ENCODE peak calls at places on chromosomes 11 and 22, in five cellular contexts. One of them, this sample, is unnamed.
A peak's percentile ranks its signal among the peaks of the same experiment; 100 is the strongest.

GRCh38 chr11:130070829-130071205 is 1.1 kb downstream of the APLP2 start:
- DNase-seq in colonic mucosa: peak; percentile 39
- DNase-seq in right atrium auricular region: no peak
- DNase-seq in CD4-positive, alpha-beta T cell: no peak
- DNase-seq in tibial nerve: no peak
- DNase-seq in this sample: no peak

GRCh38 chr22:27435839-27436581 is 365.5 kb downstream of the MN1 start:
- DNase-seq in right atrium auricular region: peak; percentile 74
- DNase-seq in tibial nerve: no peak
- DNase-seq in CD4-positive, alpha-beta T cell: no peak
- DNase-seq in colonic mucosa: no peak
- DNase-seq in this sample: no peak

GRCh38 chr11:76777325-76777724 is 5.8 kb upstream of the TSKU start:
- DNase-seq in colonic mucosa: no peak
- DNase-seq in CD4-positive, alpha-beta T cell: no peak
- DNase-seq in tibial nerve: no peak
- DNase-seq in right atrium auricular region: no peak
- DNase-seq in this sample: no peak

GRCh38 chr11:45142241-45142885 is 4.1 kb upstream of the PRDM11 start:
- DNase-seq in tibial nerve: no peak
- DNase-seq in CD4-positive, alpha-beta T cell: no peak
- DNase-seq in colonic mucosa: peak; percentile 15
- DNase-seq in right atrium auricular region: no peak
- DNase-seq in this sample: no peak

GRCh38 chr22:37681556-37682049 is 4.5 kb upstream of the NOL12 start:
- DNase-seq in colonic mucosa: peak; percentile 84
- DNase-seq in CD4-positive, alpha-beta T cell: peak; percentile 57
- DNase-seq in tibial nerve: peak; percentile 60
- DNase-seq in right atrium auricular region: peak; percentile 78
- DNase-seq in this sample: no peak

GRCh38 chr11:8055111-8055835 is 25.7 kb upstream of the TUB start:
- DNase-seq in CD4-positive, alpha-beta T cell: no peak
- DNase-seq in tibial nerve: no peak
- DNase-seq in colonic mucosa: no peak
- DNase-seq in right atrium auricular region: peak; percentile 55
- DNase-seq in this sample: no peak

GRCh38 chr11:2369896-2370295 is 7.2 kb upstream of the CD81 start:
- DNase-seq in colonic mucosa: no peak
- DNase-seq in tibial nerve: no peak
- DNase-seq in CD4-positive, alpha-beta T cell: no peak
- DNase-seq in right atrium auricular region: no peak
- DNase-seq in this sample: no peak

GRCh38 chr11:134293119-134294113 is 17.2 kb downstream of the GLB1L3 start:
- DNase-seq in tibial nerve: no peak
- DNase-seq in right atrium auricular region: peak; percentile 30
- DNase-seq in colonic mucosa: no peak
- DNase-seq in CD4-positive, alpha-beta T cell: no peak
- DNase-seq in this sample: no peak

GRCh38 chr22:25658641-25659040 is 83.3 kb upstream of the MYO18B start:
- DNase-seq in colonic mucosa: no peak
- DNase-seq in right atrium auricular region: no peak
- DNase-seq in CD4-positive, alpha-beta T cell: no peak
- DNase-seq in tibial nerve: no peak
- DNase-seq in this sample: no peak

GRCh38 chr22:49959782-49960158 is 802 bp upstream of the PIM3 start:
- DNase-seq in right atrium auricular region: no peak
- DNase-seq in colonic mucosa: peak; percentile 68
- DNase-seq in CD4-positive, alpha-beta T cell: no peak
- DNase-seq in tibial nerve: no peak
- DNase-seq in this sample: no peak

GRCh38 chr11:93857413-93858185 is 7.2 kb upstream of the VSTM5 start:
- DNase-seq in CD4-positive, alpha-beta T cell: no peak
- DNase-seq in colonic mucosa: no peak
- DNase-seq in tibial nerve: peak; percentile 18
- DNase-seq in right atrium auricular region: peak; percentile 54
- DNase-seq in this sample: no peak

GRCh38 chr11:93936416-93936815 is 84.7 kb upstream of the HEPHL1 start:
- DNase-seq in right atrium auricular region: no peak
- DNase-seq in CD4-positive, alpha-beta T cell: no peak
- DNase-seq in tibial nerve: no peak
- DNase-seq in colonic mucosa: no peak
- DNase-seq in this sample: no peak

GRCh38 chr11:118705796-118706545 is 26.5 kb upstream of the TREH start:
- DNase-seq in CD4-positive, alpha-beta T cell: no peak
- DNase-seq in right atrium auricular region: no peak
- DNase-seq in tibial nerve: no peak
- DNase-seq in colonic mucosa: no peak
- DNase-seq in this sample: no peak

GRCh38 chr11:117892651-117893050 is 16.2 kb upstream of the FXYD6 start:
- DNase-seq in tibial nerve: no peak
- DNase-seq in right atrium auricular region: no peak
- DNase-seq in colonic mucosa: no peak
- DNase-seq in CD4-positive, alpha-beta T cell: no peak
- DNase-seq in this sample: no peak

GRCh38 chr11:11430431-11430830 is 77.4 kb upstream of the CSNK2A3 start:
- DNase-seq in colonic mucosa: no peak
- DNase-seq in right atrium auricular region: no peak
- DNase-seq in CD4-positive, alpha-beta T cell: no peak
- DNase-seq in tibial nerve: no peak
- DNase-seq in this sample: no peak

GRCh38 chr22:47902646-47903180 is 1140.3 kb downstream of the TBC1D22A start:
- DNase-seq in tibial nerve: no peak
- DNase-seq in CD4-positive, alpha-beta T cell: no peak
- DNase-seq in right atrium auricular region: peak; percentile 30
- DNase-seq in colonic mucosa: no peak
- DNase-seq in this sample: no peak

GRCh38 chr11:46363455-46363920 is 16.2 kb downstream of the DGKZ start:
- DNase-seq in tibial nerve: no peak
- DNase-seq in colonic mucosa: no peak
- DNase-seq in right atrium auricular region: peak; percentile 74
- DNase-seq in CD4-positive, alpha-beta T cell: no peak
- DNase-seq in this sample: no peak

GRCh38 chr11:117946196-117946841 is 17.1 kb upstream of the TMPRSS13 start:
- DNase-seq in colonic mucosa: no peak
- DNase-seq in tibial nerve: no peak
- DNase-seq in CD4-positive, alpha-beta T cell: no peak
- DNase-seq in right atrium auricular region: peak; percentile 51
- DNase-seq in this sample: no peak

GRCh38 chr11:134531331-134532135 is 119.5 kb upstream of the B3GAT1 start:
- DNase-seq in tibial nerve: no peak
- DNase-seq in colonic mucosa: peak; percentile 12
- DNase-seq in CD4-positive, alpha-beta T cell: no peak
- DNase-seq in right atrium auricular region: peak; percentile 28
- DNase-seq in this sample: peak; percentile 12

GRCh38 chr11:11496879-11497278 is 124.9 kb downstream of the GALNT18 start:
- DNase-seq in tibial nerve: no peak
- DNase-seq in CD4-positive, alpha-beta T cell: no peak
- DNase-seq in colonic mucosa: no peak
- DNase-seq in right atrium auricular region: no peak
- DNase-seq in this sample: no peak

GRCh38 chr11:66068923-66069714 is 953 bp upstream of the PACS1 start:
- DNase-seq in CD4-positive, alpha-beta T cell: no peak
- DNase-seq in right atrium auricular region: peak; percentile 68
- DNase-seq in tibial nerve: peak; percentile 28
- DNase-seq in colonic mucosa: peak; percentile 59
- DNase-seq in this sample: no peak

GRCh38 chr22:36625102-36625501 is 78.5 kb downstream of the CACNG2 start:
- DNase-seq in tibial nerve: no peak
- DNase-seq in CD4-positive, alpha-beta T cell: no peak
- DNase-seq in colonic mucosa: no peak
- DNase-seq in right atrium auricular region: no peak
- DNase-seq in this sample: no peak

GRCh38 chr22:20238567-20239062 is 29.5 kb downstream of the RTN4R start:
- DNase-seq in colonic mucosa: peak; percentile 32
- DNase-seq in right atrium auricular region: no peak
- DNase-seq in CD4-positive, alpha-beta T cell: peak; percentile 31
- DNase-seq in tibial nerve: no peak
- DNase-seq in this sample: no peak

GRCh38 chr11:117688255-117688797 is 108.7 kb downstream of the DSCAML1 start:
- DNase-seq in right atrium auricular region: no peak
- DNase-seq in tibial nerve: no peak
- DNase-seq in colonic mucosa: no peak
- DNase-seq in CD4-positive, alpha-beta T cell: no peak
- DNase-seq in this sample: no peak

GRCh38 chr22:48711031-48711431 is 1116.6 kb downstream of the BRD1 start:
- DNase-seq in colonic mucosa: no peak
- DNase-seq in CD4-positive, alpha-beta T cell: no peak
- DNase-seq in tibial nerve: no peak
- DNase-seq in right atrium auricular region: no peak
- DNase-seq in this sample: no peak

GRCh38 chr11:76205252-76206076 is 838 bp downstream of the WNT11 start:
- DNase-seq in tibial nerve: no peak
- DNase-seq in right atrium auricular region: no peak
- DNase-seq in colonic mucosa: no peak
- DNase-seq in CD4-positive, alpha-beta T cell: no peak
- DNase-seq in this sample: no peak

GRCh38 chr11:125892071-125892470 is 4.6 kb downstream of the HYLS1 start:
- DNase-seq in right atrium auricular region: no peak
- DNase-seq in colonic mucosa: no peak
- DNase-seq in CD4-positive, alpha-beta T cell: no peak
- DNase-seq in tibial nerve: no peak
- DNase-seq in this sample: no peak

GRCh38 chr11:76589945-76590630 is 80.5 kb downstream of the LRRC32 start:
- DNase-seq in tibial nerve: no peak
- DNase-seq in CD4-positive, alpha-beta T cell: no peak
- DNase-seq in colonic mucosa: no peak
- DNase-seq in right atrium auricular region: no peak
- DNase-seq in this sample: no peak

GRCh38 chr22:49349181-49349835 is 478.4 kb downstream of the BRD1 start:
- DNase-seq in tibial nerve: no peak
- DNase-seq in CD4-positive, alpha-beta T cell: no peak
- DNase-seq in right atrium auricular region: no peak
- DNase-seq in colonic mucosa: no peak
- DNase-seq in this sample: no peak

GRCh38 chr11:122163420-122163819 is 47.4 kb upstream of the BLID start:
- DNase-seq in CD4-positive, alpha-beta T cell: no peak
- DNase-seq in right atrium auricular region: no peak
- DNase-seq in colonic mucosa: no peak
- DNase-seq in tibial nerve: no peak
- DNase-seq in this sample: no peak

GRCh38 chr11:46697303-46697702 is 3.1 kb downstream of the ARHGAP1 start:
- DNase-seq in tibial nerve: no peak
- DNase-seq in colonic mucosa: no peak
- DNase-seq in CD4-positive, alpha-beta T cell: no peak
- DNase-seq in right atrium auricular region: no peak
- DNase-seq in this sample: no peak

GRCh38 chr11:117289795-117290194 is 1.4 kb upstream of the BACE1-AS start:
- DNase-seq in colonic mucosa: no peak
- DNase-seq in tibial nerve: no peak
- DNase-seq in right atrium auricular region: no peak
- DNase-seq in CD4-positive, alpha-beta T cell: no peak
- DNase-seq in this sample: no peak

GRCh38 chr11:85961930-85962363 is 106.8 kb downstream of the CCDC83 start:
- DNase-seq in right atrium auricular region: no peak
- DNase-seq in CD4-positive, alpha-beta T cell: no peak
- DNase-seq in tibial nerve: no peak
- DNase-seq in colonic mucosa: no peak
- DNase-seq in this sample: no peak

GRCh38 chr11:70087446-70088167 is 9.5 kb downstream of the ANO1 start:
- DNase-seq in colonic mucosa: no peak
- DNase-seq in tibial nerve: no peak
- DNase-seq in CD4-positive, alpha-beta T cell: no peak
- DNase-seq in right atrium auricular region: no peak
- DNase-seq in this sample: no peak

GRCh38 chr11:33777906-33778305 is 3.6 kb upstream of the FBXO3 start:
- DNase-seq in colonic mucosa: no peak
- DNase-seq in right atrium auricular region: no peak
- DNase-seq in CD4-positive, alpha-beta T cell: no peak
- DNase-seq in tibial nerve: no peak
- DNase-seq in this sample: no peak

GRCh38 chr22:20115691-20116375 is at the start of gene RANBP1:
- DNase-seq in colonic mucosa: no peak
- DNase-seq in tibial nerve: no peak
- DNase-seq in CD4-positive, alpha-beta T cell: no peak
- DNase-seq in right atrium auricular region: no peak
- DNase-seq in this sample: no peak

GRCh38 chr22:31995046-31995445 is 48.0 kb upstream of the SLC5A1 start:
- DNase-seq in colonic mucosa: no peak
- DNase-seq in tibial nerve: no peak
- DNase-seq in CD4-positive, alpha-beta T cell: no peak
- DNase-seq in right atrium auricular region: no peak
- DNase-seq in this sample: no peak
- TF ChIP-seq CTCF in colonic mucosa: no peak
- TF ChIP-seq CTCF in tibial nerve: no peak
- TF ChIP-seq CTCF in CD4-positive, alpha-beta T cell: no peak
- TF ChIP-seq CTCF in right atrium auricular region: no peak
- TF ChIP-seq CTCF in this sample: no peak

DNA sequence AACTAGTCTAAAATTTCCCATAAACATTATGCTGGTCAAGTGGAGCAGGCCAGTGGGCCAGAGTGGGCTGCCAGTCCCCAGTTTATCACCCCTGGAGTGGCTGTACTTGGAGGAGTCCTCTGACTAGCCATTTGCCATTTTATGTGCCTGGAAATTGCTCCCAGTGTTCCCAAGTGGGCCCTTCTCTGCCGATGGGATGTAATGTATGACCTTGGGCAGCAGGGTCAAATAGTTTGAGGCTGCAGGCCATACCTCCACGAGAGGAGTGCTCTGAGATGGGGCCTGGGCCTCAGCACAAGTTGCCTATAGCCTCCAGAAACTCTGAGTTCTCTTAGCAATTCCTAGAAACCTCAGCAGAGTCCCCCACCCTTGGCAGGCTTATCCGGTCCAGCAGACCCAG is 17.7 kb upstream of the PATZ1 start:
- DNase-seq in tibial nerve: no peak
- DNase-seq in colonic mucosa: no peak
- DNase-seq in right atrium auricular region: no peak
- DNase-seq in CD4-positive, alpha-beta T cell: no peak
- DNase-seq in this sample: no peak
- TF ChIP-seq CTCF in tibial nerve: no peak
- TF ChIP-seq CTCF in colonic mucosa: no peak
- TF ChIP-seq CTCF in right atrium auricular region: no peak
- TF ChIP-seq CTCF in CD4-positive, alpha-beta T cell: no peak
- TF ChIP-seq CTCF in this sample: no peak

GRCh38 chr11:14095882-14096281 is 133.4 kb downstream of the SPON1 start:
- DNase-seq in colonic mucosa: no peak
- DNase-seq in CD4-positive, alpha-beta T cell: no peak
- DNase-seq in right atrium auricular region: no peak
- DNase-seq in tibial nerve: no peak
- DNase-seq in this sample: no peak

GRCh38 chr11:14089690-14090462 is 127.4 kb downstream of the SPON1 start:
- DNase-seq in tibial nerve: no peak
- DNase-seq in right atrium auricular region: peak; percentile 60
- DNase-seq in colonic mucosa: no peak
- DNase-seq in CD4-positive, alpha-beta T cell: no peak
- DNase-seq in this sample: no peak

GRCh38 chr11:14093065-14093464 is 130.5 kb downstream of the SPON1 start:
- DNase-seq in CD4-positive, alpha-beta T cell: no peak
- DNase-seq in colonic mucosa: no peak
- DNase-seq in right atrium auricular region: no peak
- DNase-seq in tibial nerve: no peak
- DNase-seq in this sample: no peak

GRCh38 chr11:14094481-14095037 is 132.0 kb downstream of the SPON1 start:
- DNase-seq in tibial nerve: no peak
- DNase-seq in CD4-positive, alpha-beta T cell: no peak
- DNase-seq in colonic mucosa: no peak
- DNase-seq in right atrium auricular region: no peak
- DNase-seq in this sample: no peak
- TF ChIP-seq CTCF in tibial nerve: no peak
- TF ChIP-seq CTCF in CD4-positive, alpha-beta T cell: no peak
- TF ChIP-seq CTCF in colonic mucosa: no peak
- TF ChIP-seq CTCF in right atrium auricular region: no peak
- TF ChIP-seq CTCF in this sample: no peak

GRCh38 chr22:45552580-45553332 is 50.1 kb downstream of the FBLN1 start:
- DNase-seq in right atrium auricular region: no peak
- DNase-seq in tibial nerve: peak; percentile 54
- DNase-seq in CD4-positive, alpha-beta T cell: no peak
- DNase-seq in colonic mucosa: peak; percentile 41
- DNase-seq in this sample: no peak
- TF ChIP-seq CTCF in right atrium auricular region: no peak
- TF ChIP-seq CTCF in tibial nerve: no peak
- TF ChIP-seq CTCF in CD4-positive, alpha-beta T cell: no peak
- TF ChIP-seq CTCF in colonic mucosa: no peak
- TF ChIP-seq CTCF in this sample: no peak

This sample was measured in omental fat pad.